ENCODE peak calls at places on chromosomes 6 and 20, in five cellular contexts. A is stimulated activated CD4-positive, alpha-beta T cell treated with anti-CD3 and anti-CD28 coated beads, TNF-alpha, amount 100 ng/mL, for 4 hours; Y is WTC11; C is Kasumi-1; N is NCI-H2171. L is an unnamed sample.

GRCh38 chr6:169801396-169802160 is 50.2 kb downstream of the ERMARD start:
- DNase-seq in N (no peak), Y (no peak), C (no peak), A (no peak), L (no peak)

GRCh38 chr6:3031857-3032256 is 32.2 kb downstream of the NQO2 start:
- DNase-seq in N (peak; percentile 44), A (no peak), C (no peak), Y (no peak), L (no peak)

GRCh38 chr20:50331469-50332251 is 141.0 kb downstream of the CEBPB start:
- DNase-seq in Y (no peak), C (no peak), N (no peak), A (no peak), L (no peak)

GRCh38 chr6:89122625-89123024 is 4.8 kb upstream of the SRSF12 start:
- DNase-seq in Y (no peak), A (no peak), C (peak; percentile 77), N (peak; percentile 32), L (peak; percentile 56)

GRCh38 chr6:156390621-156391378 is 386.4 kb upstream of the ARID1B start:
- DNase-seq in N (no peak), A (no peak), Y (peak; percentile 20), C (no peak), L (peak; percentile 24)

GRCh38 chr6:154306696-154307095 is 49.9 kb downstream of the IPCEF1 start:
- DNase-seq in N (no peak), Y (no peak), A (no peak), C (no peak), L (no peak)

GRCh38 chr6:159899994-159900745 is 9.4 kb downstream of the MAS1 start:
- DNase-seq in Y (no peak), A (no peak), C (no peak), N (no peak), L (no peak)

GRCh38 chr6:1708820-1709612 is 99.3 kb downstream of the FOXC1 start:
- DNase-seq in A (no peak), N (no peak), C (peak; percentile 25), Y (no peak), L (no peak)

GRCh38 chr6:117072134-117072533 is 193.2 kb upstream of the VGLL2 start:
- DNase-seq in A (no peak), Y (no peak), N (no peak), C (no peak), L (no peak)

GRCh38 chr6:106098383-106099234 is 12.5 kb downstream of the PRDM1 start:
- DNase-seq in C (no peak), Y (no peak), N (no peak), A (peak; percentile 70), L (peak; percentile 39)

GRCh38 chr6:37135835-37136694 is 33.9 kb upstream of the PIM1 start:
- DNase-seq in C (no peak), N (no peak), Y (no peak), A (no peak), L (no peak)

GRCh38 chr20:62217913-62218773 is 1.9 kb downstream of the HRH3 start:
- DNase-seq in Y (no peak), C (no peak), N (no peak), A (no peak), L (no peak)

GRCh38 chr6:108557494-108558371 is 3.0 kb upstream of the FOXO3 start:
- DNase-seq in N (peak; percentile 85), C (peak; percentile 69), Y (peak; percentile 86), A (peak; percentile 67), L (peak; percentile 87)

GRCh38 chr20:61942526-61942925 is 123.2 kb downstream of the TAF4 start:
- DNase-seq in C (no peak), N (no peak), Y (peak; percentile 8), A (no peak), L (no peak)

GRCh38 chr6:109434456-109434855 is 6.0 kb downstream of the PPIL6 start:
- DNase-seq in C (no peak), Y (no peak), A (no peak), N (no peak), L (no peak)

GRCh38 chr20:4091332-4092135 is 76.2 kb upstream of the RNF24 start:
- DNase-seq in Y (peak; percentile 82), A (peak; percentile 21), N (no peak), C (peak; percentile 37), L (peak; percentile 90)

GRCh38 chr6:47079638-47080037 is 37.5 kb upstream of the ADGRF1 start:
- DNase-seq in N (no peak), A (no peak), C (no peak), Y (peak; percentile 18), L (peak; percentile 72)

GRCh38 chr6:168919455-168920179 is 334.0 kb downstream of the THBS2 start:
- DNase-seq in N (no peak), A (no peak), C (no peak), Y (no peak), L (no peak)

L was measured in GM23338.